ENCODE peak calls at places on chromosomes 6 and 20, in eight cellular contexts. One of them, this sample, is unnamed.

GRCh38 chr6:52517502-52518278 is 59.2 kb downstream of the TRAM2 start:
- DNase-seq in mammary epithelial cell: peak
- DNase-seq in LoVo: peak
- DNase-seq in A172: peak
- DNase-seq in HCT116: peak
- DNase-seq in stimulated activated CD4-positive, alpha-beta T cell treated with anti-CD3 and anti-CD28 coated beads, Interleukin-4, amount 100 ng/mL, for 4 hours: peak
- DNase-seq in hepatocyte: peak
- DNase-seq in EL: peak
- DNase-seq in this sample: peak

GRCh38 chr6:155090166-155090565 is 95.1 kb downstream of the TIAM2 start:
- DNase-seq in EL: no peak
- DNase-seq in LoVo: no peak
- DNase-seq in A172: no peak
- DNase-seq in HCT116: no peak
- DNase-seq in mammary epithelial cell: no peak
- DNase-seq in hepatocyte: no peak
- DNase-seq in stimulated activated CD4-positive, alpha-beta T cell treated with anti-CD3 and anti-CD28 coated beads, Interleukin-4, amount 100 ng/mL, for 4 hours: no peak
- DNase-seq in this sample: no peak

GRCh38 chr6:12749531-12750379 is 33.2 kb downstream of the PHACTR1 start:
- DNase-seq in A172: no peak
- DNase-seq in mammary epithelial cell: no peak
- DNase-seq in stimulated activated CD4-positive, alpha-beta T cell treated with anti-CD3 and anti-CD28 coated beads, Interleukin-4, amount 100 ng/mL, for 4 hours: no peak
- DNase-seq in EL: peak
- DNase-seq in LoVo: no peak
- DNase-seq in HCT116: no peak
- DNase-seq in hepatocyte: no peak
- DNase-seq in this sample: no peak

GRCh38 chr6:160137130-160137988 is 15.7 kb downstream of the SLC22A1 start:
- DNase-seq in hepatocyte: no peak
- DNase-seq in mammary epithelial cell: no peak
- DNase-seq in HCT116: no peak
- DNase-seq in stimulated activated CD4-positive, alpha-beta T cell treated with anti-CD3 and anti-CD28 coated beads, Interleukin-4, amount 100 ng/mL, for 4 hours: no peak
- DNase-seq in A172: no peak
- DNase-seq in LoVo: no peak
- DNase-seq in EL: no peak
- DNase-seq in this sample: no peak

GRCh38 chr6:63572733-63573139 is 456 bp downstream of the LOC128125822 start:
- DNase-seq in LoVo: no peak
- DNase-seq in mammary epithelial cell: no peak
- DNase-seq in A172: no peak
- DNase-seq in HCT116: no peak
- DNase-seq in EL: no peak
- DNase-seq in stimulated activated CD4-positive, alpha-beta T cell treated with anti-CD3 and anti-CD28 coated beads, Interleukin-4, amount 100 ng/mL, for 4 hours: no peak
- DNase-seq in hepatocyte: peak
- DNase-seq in this sample: no peak

GRCh38 chr6:129863664-129864063 is 2.5 kb upstream of the TMEM244 start:
- DNase-seq in stimulated activated CD4-positive, alpha-beta T cell treated with anti-CD3 and anti-CD28 coated beads, Interleukin-4, amount 100 ng/mL, for 4 hours: no peak
- DNase-seq in hepatocyte: no peak
- DNase-seq in LoVo: no peak
- DNase-seq in EL: peak
- DNase-seq in A172: peak
- DNase-seq in HCT116: peak
- DNase-seq in mammary epithelial cell: peak
- DNase-seq in this sample: no peak

GRCh38 chr20:41692479-41693135 is 74.4 kb upstream of the CHD6 start:
- DNase-seq in HCT116: no peak
- DNase-seq in EL: peak
- DNase-seq in hepatocyte: peak
- DNase-seq in A172: peak
- DNase-seq in LoVo: peak
- DNase-seq in stimulated activated CD4-positive, alpha-beta T cell treated with anti-CD3 and anti-CD28 coated beads, Interleukin-4, amount 100 ng/mL, for 4 hours: peak
- DNase-seq in mammary epithelial cell: peak
- DNase-seq in this sample: peak

GRCh38 chr6:4264076-4264475 is 128.7 kb upstream of the ECI2 start:
- DNase-seq in stimulated activated CD4-positive, alpha-beta T cell treated with anti-CD3 and anti-CD28 coated beads, Interleukin-4, amount 100 ng/mL, for 4 hours: no peak
- DNase-seq in EL: peak
- DNase-seq in hepatocyte: no peak
- DNase-seq in A172: no peak
- DNase-seq in mammary epithelial cell: no peak
- DNase-seq in LoVo: no peak
- DNase-seq in HCT116: no peak
- DNase-seq in this sample: no peak

GRCh38 chr20:17889226-17889625 is 79.4 kb downstream of the SNX5 start:
- DNase-seq in HCT116: peak
- DNase-seq in mammary epithelial cell: no peak
- DNase-seq in EL: peak
- DNase-seq in A172: no peak
- DNase-seq in stimulated activated CD4-positive, alpha-beta T cell treated with anti-CD3 and anti-CD28 coated beads, Interleukin-4, amount 100 ng/mL, for 4 hours: no peak
- DNase-seq in LoVo: no peak
- DNase-seq in hepatocyte: no peak
- DNase-seq in this sample: no peak

GRCh38 chr6:69827491-69827890 is 30.7 kb upstream of the LMBRD1 start:
- DNase-seq in hepatocyte: no peak
- DNase-seq in A172: no peak
- DNase-seq in EL: peak
- DNase-seq in stimulated activated CD4-positive, alpha-beta T cell treated with anti-CD3 and anti-CD28 coated beads, Interleukin-4, amount 100 ng/mL, for 4 hours: no peak
- DNase-seq in HCT116: no peak
- DNase-seq in LoVo: no peak
- DNase-seq in mammary epithelial cell: peak
- DNase-seq in this sample: no peak

GRCh38 chr6:156883497-156884252 is 106.5 kb downstream of the ARID1B start:
- DNase-seq in mammary epithelial cell: peak
- DNase-seq in LoVo: no peak
- DNase-seq in stimulated activated CD4-positive, alpha-beta T cell treated with anti-CD3 and anti-CD28 coated beads, Interleukin-4, amount 100 ng/mL, for 4 hours: peak
- DNase-seq in hepatocyte: peak
- DNase-seq in EL: no peak
- DNase-seq in A172: no peak
- DNase-seq in HCT116: no peak
- DNase-seq in this sample: peak

GRCh38 chr6:149938571-149939462 is 3.0 kb upstream of the ULBP2 start:
- DNase-seq in EL: peak
- DNase-seq in stimulated activated CD4-positive, alpha-beta T cell treated with anti-CD3 and anti-CD28 coated beads, Interleukin-4, amount 100 ng/mL, for 4 hours: peak
- DNase-seq in hepatocyte: no peak
- DNase-seq in A172: no peak
- DNase-seq in LoVo: no peak
- DNase-seq in HCT116: no peak
- DNase-seq in mammary epithelial cell: no peak
- DNase-seq in this sample: peak

GRCh38 chr20:58407201-58407873 is 18.3 kb downstream of the VAPB start:
- DNase-seq in HCT116: no peak
- DNase-seq in A172: peak
- DNase-seq in hepatocyte: no peak
- DNase-seq in stimulated activated CD4-positive, alpha-beta T cell treated with anti-CD3 and anti-CD28 coated beads, Interleukin-4, amount 100 ng/mL, for 4 hours: no peak
- DNase-seq in mammary epithelial cell: peak
- DNase-seq in EL: peak
- DNase-seq in LoVo: no peak
- DNase-seq in this sample: no peak

GRCh38 chr20:37071481-37071911 is 24.3 kb downstream of the RBL1 start:
- DNase-seq in stimulated activated CD4-positive, alpha-beta T cell treated with anti-CD3 and anti-CD28 coated beads, Interleukin-4, amount 100 ng/mL, for 4 hours: peak
- DNase-seq in HCT116: no peak
- DNase-seq in LoVo: no peak
- DNase-seq in mammary epithelial cell: peak
- DNase-seq in EL: peak
- DNase-seq in hepatocyte: no peak
- DNase-seq in A172: no peak
- DNase-seq in this sample: peak

GRCh38 chr6:144931172-144932035 is 646.3 kb downstream of the UTRN start:
- DNase-seq in stimulated activated CD4-positive, alpha-beta T cell treated with anti-CD3 and anti-CD28 coated beads, Interleukin-4, amount 100 ng/mL, for 4 hours: no peak
- DNase-seq in A172: peak
- DNase-seq in mammary epithelial cell: peak
- DNase-seq in LoVo: peak
- DNase-seq in hepatocyte: peak
- DNase-seq in EL: peak
- DNase-seq in HCT116: no peak
- DNase-seq in this sample: no peak

GRCh38 chr6:69422474-69422873 is 374.3 kb downstream of the LMBRD1 start:
- DNase-seq in stimulated activated CD4-positive, alpha-beta T cell treated with anti-CD3 and anti-CD28 coated beads, Interleukin-4, amount 100 ng/mL, for 4 hours: no peak
- DNase-seq in hepatocyte: no peak
- DNase-seq in HCT116: no peak
- DNase-seq in A172: no peak
- DNase-seq in mammary epithelial cell: no peak
- DNase-seq in LoVo: no peak
- DNase-seq in EL: no peak
- DNase-seq in this sample: no peak

GRCh38 chr6:6925391-6926164 is 182.2 kb upstream of the RREB1 start:
- DNase-seq in stimulated activated CD4-positive, alpha-beta T cell treated with anti-CD3 and anti-CD28 coated beads, Interleukin-4, amount 100 ng/mL, for 4 hours: no peak
- DNase-seq in mammary epithelial cell: no peak
- DNase-seq in LoVo: no peak
- DNase-seq in HCT116: no peak
- DNase-seq in hepatocyte: no peak
- DNase-seq in EL: peak
- DNase-seq in A172: no peak
- DNase-seq in this sample: no peak

GRCh38 chr6:39227476-39227875 is 1.8 kb downstream of the KCNK5 start:
- DNase-seq in A172: no peak
- DNase-seq in hepatocyte: no peak
- DNase-seq in LoVo: no peak
- DNase-seq in mammary epithelial cell: no peak
- DNase-seq in EL: no peak
- DNase-seq in stimulated activated CD4-positive, alpha-beta T cell treated with anti-CD3 and anti-CD28 coated beads, Interleukin-4, amount 100 ng/mL, for 4 hours: no peak
- DNase-seq in HCT116: no peak
- DNase-seq in this sample: no peak

GRCh38 chr6:150751296-150751695 is 114.2 kb upstream of the MTHFD1L start:
- DNase-seq in hepatocyte: no peak
- DNase-seq in A172: peak
- DNase-seq in HCT116: no peak
- DNase-seq in mammary epithelial cell: peak
- DNase-seq in stimulated activated CD4-positive, alpha-beta T cell treated with anti-CD3 and anti-CD28 coated beads, Interleukin-4, amount 100 ng/mL, for 4 hours: no peak
- DNase-seq in LoVo: peak
- DNase-seq in EL: peak
- DNase-seq in this sample: no peak

GRCh38 chr6:144063744-144064401 is 31.5 kb downstream of the SF3B5 start:
- DNase-seq in HCT116: peak
- DNase-seq in stimulated activated CD4-positive, alpha-beta T cell treated with anti-CD3 and anti-CD28 coated beads, Interleukin-4, amount 100 ng/mL, for 4 hours: peak
- DNase-seq in LoVo: peak
- DNase-seq in EL: peak
- DNase-seq in hepatocyte: peak
- DNase-seq in A172: peak
- DNase-seq in mammary epithelial cell: peak
- DNase-seq in this sample: peak

GRCh38 chr6:149627672-149628071 is 20.8 kb downstream of the KATNA1 start:
- DNase-seq in HCT116: no peak
- DNase-seq in A172: no peak
- DNase-seq in mammary epithelial cell: no peak
- DNase-seq in stimulated activated CD4-positive, alpha-beta T cell treated with anti-CD3 and anti-CD28 coated beads, Interleukin-4, amount 100 ng/mL, for 4 hours: no peak
- DNase-seq in EL: no peak
- DNase-seq in LoVo: no peak
- DNase-seq in hepatocyte: no peak
- DNase-seq in this sample: no peak

GRCh38 chr20:50379049-50379990 is 130.9 kb upstream of the PTPN1 start:
- DNase-seq in EL: peak
- DNase-seq in hepatocyte: peak
- DNase-seq in mammary epithelial cell: peak
- DNase-seq in A172: peak
- DNase-seq in LoVo: peak
- DNase-seq in stimulated activated CD4-positive, alpha-beta T cell treated with anti-CD3 and anti-CD28 coated beads, Interleukin-4, amount 100 ng/mL, for 4 hours: no peak
- DNase-seq in HCT116: no peak
- DNase-seq in this sample: peak

GRCh38 chr6:23672737-23673136 is 453.3 kb upstream of the NRSN1 start:
- DNase-seq in hepatocyte: no peak
- DNase-seq in mammary epithelial cell: no peak
- DNase-seq in HCT116: no peak
- DNase-seq in A172: no peak
- DNase-seq in EL: no peak
- DNase-seq in stimulated activated CD4-positive, alpha-beta T cell treated with anti-CD3 and anti-CD28 coated beads, Interleukin-4, amount 100 ng/mL, for 4 hours: no peak
- DNase-seq in LoVo: no peak
- DNase-seq in this sample: no peak

GRCh38 chr6:27630727-27631613 is 158.1 kb upstream of the ZNF184 start:
- DNase-seq in EL: peak
- DNase-seq in stimulated activated CD4-positive, alpha-beta T cell treated with anti-CD3 and anti-CD28 coated beads, Interleukin-4, amount 100 ng/mL, for 4 hours: no peak
- DNase-seq in mammary epithelial cell: peak
- DNase-seq in LoVo: peak
- DNase-seq in hepatocyte: peak
- DNase-seq in HCT116: peak
- DNase-seq in A172: peak
- DNase-seq in this sample: peak

GRCh38 chr6:146767632-146768031 is 168.9 kb downstream of the ADGB start:
- DNase-seq in HCT116: no peak
- DNase-seq in LoVo: no peak
- DNase-seq in mammary epithelial cell: no peak
- DNase-seq in EL: no peak
- DNase-seq in hepatocyte: no peak
- DNase-seq in A172: no peak
- DNase-seq in stimulated activated CD4-positive, alpha-beta T cell treated with anti-CD3 and anti-CD28 coated beads, Interleukin-4, amount 100 ng/mL, for 4 hours: no peak
- DNase-seq in this sample: no peak

GRCh38 chr20:21693322-21693721 is 12.1 kb upstream of the PAX1 start:
- DNase-seq in mammary epithelial cell: no peak
- DNase-seq in hepatocyte: no peak
- DNase-seq in A172: no peak
- DNase-seq in LoVo: no peak
- DNase-seq in HCT116: no peak
- DNase-seq in stimulated activated CD4-positive, alpha-beta T cell treated with anti-CD3 and anti-CD28 coated beads, Interleukin-4, amount 100 ng/mL, for 4 hours: no peak
- DNase-seq in EL: no peak
- DNase-seq in this sample: no peak

GRCh38 chr6:169977434-169978265 is 226.2 kb downstream of the ERMARD start:
- DNase-seq in hepatocyte: no peak
- DNase-seq in stimulated activated CD4-positive, alpha-beta T cell treated with anti-CD3 and anti-CD28 coated beads, Interleukin-4, amount 100 ng/mL, for 4 hours: no peak
- DNase-seq in mammary epithelial cell: no peak
- DNase-seq in LoVo: no peak
- DNase-seq in EL: no peak
- DNase-seq in HCT116: no peak
- DNase-seq in A172: no peak
- DNase-seq in this sample: no peak

GRCh38 chr6:6975395-6976111 is 132.2 kb upstream of the RREB1 start:
- DNase-seq in HCT116: no peak
- DNase-seq in EL: no peak
- DNase-seq in hepatocyte: no peak
- DNase-seq in A172: no peak
- DNase-seq in mammary epithelial cell: no peak
- DNase-seq in stimulated activated CD4-positive, alpha-beta T cell treated with anti-CD3 and anti-CD28 coated beads, Interleukin-4, amount 100 ng/mL, for 4 hours: no peak
- DNase-seq in LoVo: no peak
- DNase-seq in this sample: no peak

GRCh38 chr20:63347950-63348827 is 13.0 kb downstream of the CHRNA4 start:
- DNase-seq in A172: no peak
- DNase-seq in hepatocyte: no peak
- DNase-seq in EL: no peak
- DNase-seq in LoVo: no peak
- DNase-seq in stimulated activated CD4-positive, alpha-beta T cell treated with anti-CD3 and anti-CD28 coated beads, Interleukin-4, amount 100 ng/mL, for 4 hours: no peak
- DNase-seq in mammary epithelial cell: no peak
- DNase-seq in HCT116: no peak
- DNase-seq in this sample: no peak

GRCh38 chr6:9140181-9140580 is 704.8 kb upstream of the SLC35B3 start:
- DNase-seq in EL: no peak
- DNase-seq in stimulated activated CD4-positive, alpha-beta T cell treated with anti-CD3 and anti-CD28 coated beads, Interleukin-4, amount 100 ng/mL, for 4 hours: no peak
- DNase-seq in HCT116: no peak
- DNase-seq in hepatocyte: no peak
- DNase-seq in A172: peak
- DNase-seq in mammary epithelial cell: peak
- DNase-seq in LoVo: no peak
- DNase-seq in this sample: no peak

GRCh38 chr20:21202284-21202683 is 76.4 kb downstream of the KIZ start:
- DNase-seq in stimulated activated CD4-positive, alpha-beta T cell treated with anti-CD3 and anti-CD28 coated beads, Interleukin-4, amount 100 ng/mL, for 4 hours: no peak
- DNase-seq in LoVo: peak
- DNase-seq in EL: peak
- DNase-seq in A172: peak
- DNase-seq in HCT116: peak
- DNase-seq in hepatocyte: no peak
- DNase-seq in mammary epithelial cell: peak
- DNase-seq in this sample: no peak